ENCODE peak calls at places on chromosomes 7 and 10, in five cellular contexts. One of them, this sample, is unnamed.
A peak's percentile ranks its signal among the peaks of the same experiment; 100 is the strongest.

GRCh38 chr7:156002362-156003001 is 190.2 kb upstream of the SHH start:
- DNase-seq in naive thymus-derived CD4-positive, alpha-beta T cell: no peak
- DNase-seq in ascending aorta: no peak
- DNase-seq in HCT116: no peak
- DNase-seq in hepatocyte: no peak
- DNase-seq in this sample: no peak

GRCh38 chr7:45650404-45651055 is 76.4 kb downstream of the ADCY1 start:
- DNase-seq in naive thymus-derived CD4-positive, alpha-beta T cell: no peak
- DNase-seq in ascending aorta: no peak
- DNase-seq in HCT116: no peak
- DNase-seq in hepatocyte: no peak
- DNase-seq in this sample: no peak

GRCh38 chr7:33882040-33882800 is 23.1 kb upstream of the BMPER start:
- DNase-seq in naive thymus-derived CD4-positive, alpha-beta T cell: no peak
- DNase-seq in ascending aorta: peak; percentile 77
- DNase-seq in HCT116: no peak
- DNase-seq in hepatocyte: no peak
- DNase-seq in this sample: no peak

GRCh38 chr7:136640977-136641376 is 227.5 kb upstream of the CHRM2 start:
- DNase-seq in naive thymus-derived CD4-positive, alpha-beta T cell: no peak
- DNase-seq in ascending aorta: no peak
- DNase-seq in HCT116: no peak
- DNase-seq in hepatocyte: no peak
- DNase-seq in this sample: no peak

GRCh38 chr7:43758029-43758860 is at the start of gene BLVRA:
- DNase-seq in naive thymus-derived CD4-positive, alpha-beta T cell: peak; percentile 58
- DNase-seq in ascending aorta: peak; percentile 79
- DNase-seq in HCT116: no peak
- DNase-seq in hepatocyte: peak; percentile 68
- DNase-seq in this sample: peak; percentile 59

GRCh38 chr7:142300689-142301088 is 42.8 kb upstream of the PRSS58 start:
- DNase-seq in naive thymus-derived CD4-positive, alpha-beta T cell: peak; percentile 40
- DNase-seq in ascending aorta: no peak
- DNase-seq in HCT116: peak; percentile 28
- DNase-seq in hepatocyte: no peak
- DNase-seq in this sample: peak; percentile 60

GRCh38 chr10:36602374-36602773 is 523.0 kb upstream of the ANKRD30A start:
- DNase-seq in naive thymus-derived CD4-positive, alpha-beta T cell: no peak
- DNase-seq in ascending aorta: no peak
- DNase-seq in HCT116: no peak
- DNase-seq in hepatocyte: no peak
- DNase-seq in this sample: no peak

GRCh38 chr10:82041018-82041417 is 166.0 kb downstream of the NRG3 start:
- DNase-seq in naive thymus-derived CD4-positive, alpha-beta T cell: no peak
- DNase-seq in ascending aorta: no peak
- DNase-seq in HCT116: no peak
- DNase-seq in hepatocyte: no peak
- DNase-seq in this sample: no peak

GRCh38 chr7:77202544-77202976 is 2.9 kb upstream of the FGL2 start:
- DNase-seq in naive thymus-derived CD4-positive, alpha-beta T cell: no peak
- DNase-seq in ascending aorta: no peak
- DNase-seq in HCT116: no peak
- DNase-seq in hepatocyte: no peak
- DNase-seq in this sample: peak; percentile 63

GRCh38 chr7:81769891-81770818 is at the start of gene HGF:
- DNase-seq in naive thymus-derived CD4-positive, alpha-beta T cell: no peak
- DNase-seq in ascending aorta: peak; percentile 79
- DNase-seq in HCT116: no peak
- DNase-seq in hepatocyte: peak; percentile 60
- DNase-seq in this sample: peak; percentile 11

GRCh38 chr7:50556247-50556976 is 8.8 kb downstream of the DDC start:
- DNase-seq in naive thymus-derived CD4-positive, alpha-beta T cell: no peak
- DNase-seq in ascending aorta: no peak
- DNase-seq in HCT116: no peak
- DNase-seq in hepatocyte: peak; percentile 18
- DNase-seq in this sample: no peak

GRCh38 chr7:75055830-75056431 is 17.7 kb downstream of the RCC1L start:
- DNase-seq in naive thymus-derived CD4-positive, alpha-beta T cell: no peak
- DNase-seq in ascending aorta: peak; percentile 77
- DNase-seq in HCT116: no peak
- DNase-seq in hepatocyte: no peak
- DNase-seq in this sample: no peak

GRCh38 chr7:72476608-72477305 is 64.6 kb upstream of the CALN1 start:
- DNase-seq in naive thymus-derived CD4-positive, alpha-beta T cell: no peak
- DNase-seq in ascending aorta: no peak
- DNase-seq in HCT116: no peak
- DNase-seq in hepatocyte: no peak
- DNase-seq in this sample: no peak

GRCh38 chr7:156094350-156095146 is 282.3 kb upstream of the SHH start:
- DNase-seq in naive thymus-derived CD4-positive, alpha-beta T cell: no peak
- DNase-seq in ascending aorta: no peak
- DNase-seq in HCT116: no peak
- DNase-seq in hepatocyte: no peak
- DNase-seq in this sample: no peak

GRCh38 chr10:62805139-62806092 is 896 bp downstream of the ADO start:
- DNase-seq in naive thymus-derived CD4-positive, alpha-beta T cell: no peak
- DNase-seq in ascending aorta: no peak
- DNase-seq in HCT116: no peak
- DNase-seq in hepatocyte: peak; percentile 67
- DNase-seq in this sample: peak; percentile 56

GRCh38 chr10:36675458-36675880 is 449.9 kb upstream of the ANKRD30A start:
- DNase-seq in naive thymus-derived CD4-positive, alpha-beta T cell: no peak
- DNase-seq in ascending aorta: no peak
- DNase-seq in HCT116: no peak
- DNase-seq in hepatocyte: no peak
- DNase-seq in this sample: no peak

GRCh38 chr7:64997927-64998391 is 7.1 kb upstream of the ZNF117 start:
- DNase-seq in naive thymus-derived CD4-positive, alpha-beta T cell: no peak
- DNase-seq in ascending aorta: peak; percentile 80
- DNase-seq in HCT116: no peak
- DNase-seq in hepatocyte: no peak
- DNase-seq in this sample: no peak

GRCh38 chr7:2604608-2605174 is 27.1 kb upstream of the TTYH3 start:
- DNase-seq in naive thymus-derived CD4-positive, alpha-beta T cell: no peak
- DNase-seq in ascending aorta: no peak
- DNase-seq in HCT116: no peak
- DNase-seq in hepatocyte: no peak
- DNase-seq in this sample: no peak

GRCh38 chr10:71128311-71129010 is 83.9 kb upstream of the UNC5B start:
- DNase-seq in naive thymus-derived CD4-positive, alpha-beta T cell: no peak
- DNase-seq in ascending aorta: no peak
- DNase-seq in HCT116: no peak
- DNase-seq in hepatocyte: no peak
- DNase-seq in this sample: no peak

GRCh38 chr7:40231796-40232195 is 97.0 kb downstream of the SUGCT start:
- DNase-seq in naive thymus-derived CD4-positive, alpha-beta T cell: no peak
- DNase-seq in ascending aorta: no peak
- DNase-seq in HCT116: no peak
- DNase-seq in hepatocyte: no peak
- DNase-seq in this sample: no peak

DNA sequence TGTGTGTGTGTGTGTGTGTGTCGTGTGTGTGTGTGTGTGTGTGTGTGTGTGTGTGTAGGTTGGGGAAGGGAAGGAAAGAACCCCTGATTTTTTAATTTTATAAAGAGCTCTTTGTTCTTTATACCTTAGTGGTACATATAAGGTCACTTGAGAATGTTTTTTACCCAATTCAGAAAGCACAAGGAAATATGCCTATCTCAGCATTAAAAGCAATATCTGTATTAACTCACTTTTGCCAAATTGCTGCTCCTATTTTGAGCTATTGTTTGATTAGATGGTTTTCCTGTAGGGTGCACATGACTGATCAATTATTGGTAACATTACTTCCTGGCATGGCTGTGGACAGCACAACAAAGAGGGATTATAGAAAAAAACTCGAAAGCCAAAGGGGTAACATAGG is 60.5 kb downstream of the SEMA3D start:
- DNase-seq in naive thymus-derived CD4-positive, alpha-beta T cell: no peak
- DNase-seq in ascending aorta: no peak
- DNase-seq in HCT116: no peak
- DNase-seq in hepatocyte: no peak
- DNase-seq in this sample: no peak
- H3K27me3 ChIP-seq in naive thymus-derived CD4-positive, alpha-beta T cell: no peaks in the 10 kb centered on the region
- H3K27me3 ChIP-seq in ascending aorta: no peaks in the 10 kb centered on the region
- H3K27me3 ChIP-seq in HCT116: no peaks in the 10 kb centered on the region
- H3K27me3 ChIP-seq in hepatocyte: no peaks in the 10 kb centered on the region
- H3K27me3 ChIP-seq in this sample: no peaks in the 10 kb centered on the region

GRCh38 chr10:125014984-125015944 is 73.3 kb downstream of the ZRANB1 start:
- DNase-seq in naive thymus-derived CD4-positive, alpha-beta T cell: no peak
- DNase-seq in ascending aorta: peak; percentile 84
- DNase-seq in HCT116: no peak
- DNase-seq in hepatocyte: no peak
- DNase-seq in this sample: no peak
- H3K27ac ChIP-seq in naive thymus-derived CD4-positive, alpha-beta T cell: no peak overlapping the region
- H3K27ac ChIP-seq in ascending aorta: peak overlapping the region; percentile 90
- H3K27ac ChIP-seq in HCT116: no peak overlapping the region
- H3K27ac ChIP-seq in hepatocyte: no peak overlapping the region
- H3K27ac ChIP-seq in this sample: no peak overlapping the region

GRCh38 chr7:149568218-149568617 is 70.6 kb upstream of the ZNF746 start:
- DNase-seq in naive thymus-derived CD4-positive, alpha-beta T cell: no peak
- DNase-seq in ascending aorta: no peak
- DNase-seq in HCT116: no peak
- DNase-seq in hepatocyte: no peak
- DNase-seq in this sample: no peak

GRCh38 chr7:149569025-149569725 is 71.6 kb upstream of the ZNF746 start:
- DNase-seq in naive thymus-derived CD4-positive, alpha-beta T cell: no peak
- DNase-seq in ascending aorta: no peak
- DNase-seq in HCT116: no peak
- DNase-seq in hepatocyte: peak; percentile 74
- DNase-seq in this sample: no peak

GRCh38 chr7:149569726-149570422 is 72.3 kb upstream of the ZNF746 start:
- DNase-seq in naive thymus-derived CD4-positive, alpha-beta T cell: no peak
- DNase-seq in ascending aorta: no peak
- DNase-seq in HCT116: no peak
- DNase-seq in hepatocyte: peak; percentile 30
- DNase-seq in this sample: no peak

GRCh38 chr7:149570784-149571183 is 73.2 kb upstream of the ZNF746 start:
- DNase-seq in naive thymus-derived CD4-positive, alpha-beta T cell: no peak
- DNase-seq in ascending aorta: no peak
- DNase-seq in HCT116: no peak
- DNase-seq in hepatocyte: no peak
- DNase-seq in this sample: no peak

GRCh38 chr7:149573519-149573918 is 75.9 kb upstream of the ZNF746 start:
- DNase-seq in naive thymus-derived CD4-positive, alpha-beta T cell: no peak
- DNase-seq in ascending aorta: no peak
- DNase-seq in HCT116: no peak
- DNase-seq in hepatocyte: no peak
- DNase-seq in this sample: no peak
- H3K9me3 ChIP-seq in naive thymus-derived CD4-positive, alpha-beta T cell: no peaks in the 10 kb centered on the region
- H3K9me3 ChIP-seq in ascending aorta: peaks cover 17% of the 10 kb centered on the region
- H3K9me3 ChIP-seq in HCT116: no peaks in the 10 kb centered on the region
- H3K9me3 ChIP-seq in hepatocyte: peaks cover 6% of the 10 kb centered on the region
- H3K9me3 ChIP-seq in this sample: peaks cover 33% of the 10 kb centered on the region

DNA sequence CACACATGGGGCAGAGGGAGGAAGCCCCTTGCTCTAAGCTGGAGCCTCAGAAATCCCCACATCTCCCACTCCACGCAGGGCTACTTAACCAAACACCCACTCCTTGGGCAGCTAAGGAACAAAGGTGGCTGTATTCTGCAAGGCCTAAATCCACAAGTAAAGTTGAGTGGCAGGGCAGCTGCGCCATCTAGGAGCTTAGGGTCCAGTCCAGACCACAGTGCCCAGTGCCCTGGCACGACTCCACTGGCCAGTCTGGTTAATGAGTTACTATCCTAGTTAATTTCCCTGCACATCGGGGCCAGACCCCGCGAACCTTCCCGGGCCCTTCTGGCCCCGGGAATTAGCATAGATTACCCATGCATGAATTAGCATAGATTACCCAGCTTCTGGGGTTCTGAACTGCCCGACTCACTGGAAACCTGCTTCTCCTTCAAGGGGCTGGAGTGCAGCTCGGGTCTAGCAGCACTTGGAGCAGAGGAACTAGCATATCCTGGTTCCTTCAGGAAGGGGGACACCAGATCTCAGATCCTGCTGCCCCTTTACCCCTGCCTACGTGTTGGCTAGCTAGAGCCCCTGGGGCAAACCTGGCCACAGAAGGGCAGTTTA is 3.2 kb upstream of the EMX2 start:
- DNase-seq in naive thymus-derived CD4-positive, alpha-beta T cell: no peak
- DNase-seq in ascending aorta: no peak
- DNase-seq in HCT116: no peak
- DNase-seq in hepatocyte: no peak
- DNase-seq in this sample: peak; percentile 48
- H3K27me3 ChIP-seq in naive thymus-derived CD4-positive, alpha-beta T cell: no peaks in the 10 kb centered on the region
- H3K27me3 ChIP-seq in ascending aorta: peaks cover 40% of the 10 kb centered on the region
- H3K27me3 ChIP-seq in HCT116: no peaks in the 10 kb centered on the region
- H3K27me3 ChIP-seq in hepatocyte: peaks cover 97% of the 10 kb centered on the region
- H3K27me3 ChIP-seq in this sample: peaks cover 8% of the 10 kb centered on the region

GRCh38 chr7:23239253-23239652 is 7.3 kb upstream of the GPNMB start:
- DNase-seq in naive thymus-derived CD4-positive, alpha-beta T cell: no peak
- DNase-seq in ascending aorta: no peak
- DNase-seq in HCT116: no peak
- DNase-seq in hepatocyte: no peak
- DNase-seq in this sample: no peak
- H3K27ac ChIP-seq in naive thymus-derived CD4-positive, alpha-beta T cell: no peak overlapping the region
- H3K27ac ChIP-seq in ascending aorta: no peak overlapping the region
- H3K27ac ChIP-seq in HCT116: no peak overlapping the region
- H3K27ac ChIP-seq in hepatocyte: no peak overlapping the region
- H3K27ac ChIP-seq in this sample: no peak overlapping the region